ENCODE peak calls at places on chromosomes 6 and 20, in six cellular contexts. One of them, this sample, is unnamed. For H3K4me1 and H3K27me3, the result is how much of the 10 kb centered on the place peaks cover.

GRCh38 chr6:95797054-95797453 is 218.7 kb upstream of the FUT9 start:
- DNase-seq in mesenchymal stem cell: no peak
- DNase-seq in Panc1: no peak
- DNase-seq in pancreas: no peak
- DNase-seq in psoas muscle: no peak
- DNase-seq in adrenal gland: no peak
- DNase-seq in this sample: no peak

GRCh38 chr6:144469144-144469575 is 184.0 kb downstream of the UTRN start:
- DNase-seq in mesenchymal stem cell: no peak
- DNase-seq in Panc1: no peak
- DNase-seq in pancreas: no peak
- DNase-seq in psoas muscle: no peak
- DNase-seq in adrenal gland: no peak
- DNase-seq in this sample: no peak

GRCh38 chr6:108728826-108729225 is 119.4 kb upstream of the ARMC2 start:
- DNase-seq in mesenchymal stem cell: no peak
- DNase-seq in Panc1: no peak
- DNase-seq in pancreas: no peak
- DNase-seq in psoas muscle: no peak
- DNase-seq in adrenal gland: no peak
- DNase-seq in this sample: no peak

GRCh38 chr6:21327326-21328140 is 266.0 kb upstream of the SOX4 start:
- DNase-seq in mesenchymal stem cell: no peak
- DNase-seq in Panc1: no peak
- DNase-seq in pancreas: no peak
- DNase-seq in psoas muscle: no peak
- DNase-seq in adrenal gland: no peak
- DNase-seq in this sample: no peak

GRCh38 chr6:134787261-134787871 is 162.5 kb downstream of the ALDH8A1 start:
- DNase-seq in mesenchymal stem cell: peak
- DNase-seq in Panc1: peak
- DNase-seq in pancreas: no peak
- DNase-seq in psoas muscle: no peak
- DNase-seq in adrenal gland: peak
- DNase-seq in this sample: no peak

GRCh38 chr6:45543298-45544235 is 165.8 kb upstream of the SUPT3H start:
- DNase-seq in mesenchymal stem cell: peak
- DNase-seq in Panc1: peak
- DNase-seq in pancreas: no peak
- DNase-seq in psoas muscle: no peak
- DNase-seq in adrenal gland: no peak
- DNase-seq in this sample: peak

GRCh38 chr6:97468981-97469380 is 186.0 kb upstream of the MMS22L start:
- DNase-seq in mesenchymal stem cell: no peak
- DNase-seq in Panc1: no peak
- DNase-seq in pancreas: no peak
- DNase-seq in psoas muscle: no peak
- DNase-seq in adrenal gland: no peak
- DNase-seq in this sample: no peak

GRCh38 chr6:116933488-116933887 is 56.4 kb downstream of the RFX6 start:
- DNase-seq in mesenchymal stem cell: no peak
- DNase-seq in Panc1: no peak
- DNase-seq in pancreas: no peak
- DNase-seq in psoas muscle: no peak
- DNase-seq in adrenal gland: no peak
- DNase-seq in this sample: no peak

GRCh38 chr20:38723069-38723981 is 961 bp upstream of the SLC32A1 start:
- DNase-seq in mesenchymal stem cell: no peak
- DNase-seq in Panc1: no peak
- DNase-seq in pancreas: no peak
- DNase-seq in psoas muscle: no peak
- DNase-seq in adrenal gland: no peak
- DNase-seq in this sample: no peak

GRCh38 chr20:37095609-37096414 is at the start of gene RBL1:
- DNase-seq in mesenchymal stem cell: peak
- DNase-seq in Panc1: peak
- DNase-seq in pancreas: peak
- DNase-seq in psoas muscle: peak
- DNase-seq in adrenal gland: peak
- DNase-seq in this sample: peak

GRCh38 chr6:42316390-42316970 is 98.8 kb upstream of the MRPS10 start:
- DNase-seq in mesenchymal stem cell: peak
- DNase-seq in Panc1: peak
- DNase-seq in pancreas: no peak
- DNase-seq in psoas muscle: no peak
- DNase-seq in adrenal gland: peak
- DNase-seq in this sample: peak

GRCh38 chr20:48766205-48766604 is 61.6 kb downstream of the PREX1 start:
- DNase-seq in mesenchymal stem cell: no peak
- DNase-seq in Panc1: no peak
- DNase-seq in pancreas: no peak
- DNase-seq in psoas muscle: no peak
- DNase-seq in adrenal gland: no peak
- DNase-seq in this sample: no peak

GRCh38 chr6:56869346-56869745 is 85.6 kb upstream of the BEND6 start:
- DNase-seq in mesenchymal stem cell: no peak
- DNase-seq in Panc1: no peak
- DNase-seq in pancreas: no peak
- DNase-seq in psoas muscle: no peak
- DNase-seq in adrenal gland: no peak
- DNase-seq in this sample: no peak

DNA sequence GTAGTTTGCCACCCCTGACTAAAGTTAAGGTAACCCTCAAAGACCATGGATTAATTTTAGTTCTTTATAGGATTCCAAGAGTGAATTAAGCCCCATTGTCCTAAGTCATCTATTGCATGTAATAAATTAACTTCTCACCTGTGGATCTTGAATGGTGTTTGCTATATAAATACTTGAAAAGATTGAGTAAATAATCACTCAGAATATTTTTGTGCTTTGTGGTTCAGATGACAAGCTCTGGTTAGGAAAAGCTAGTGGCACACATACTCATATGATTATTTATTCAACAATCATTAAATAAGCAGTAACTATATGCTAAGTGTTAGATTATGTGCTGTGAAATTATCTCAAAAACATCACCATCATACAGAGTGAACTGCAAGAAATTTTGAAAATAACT is 203.2 kb downstream of the OGFRL1 start:
- DNase-seq in mesenchymal stem cell: no peak
- DNase-seq in Panc1: no peak
- DNase-seq in pancreas: no peak
- DNase-seq in psoas muscle: no peak
- DNase-seq in adrenal gland: no peak
- DNase-seq in this sample: no peak
- H3K4me1 ChIP-seq in mesenchymal stem cell: under half
- H3K4me1 ChIP-seq in Panc1: under half
- H3K4me1 ChIP-seq in pancreas: under half
- H3K4me1 ChIP-seq in psoas muscle: under half
- H3K4me1 ChIP-seq in adrenal gland: under half
- H3K4me1 ChIP-seq in this sample: under half

DNA sequence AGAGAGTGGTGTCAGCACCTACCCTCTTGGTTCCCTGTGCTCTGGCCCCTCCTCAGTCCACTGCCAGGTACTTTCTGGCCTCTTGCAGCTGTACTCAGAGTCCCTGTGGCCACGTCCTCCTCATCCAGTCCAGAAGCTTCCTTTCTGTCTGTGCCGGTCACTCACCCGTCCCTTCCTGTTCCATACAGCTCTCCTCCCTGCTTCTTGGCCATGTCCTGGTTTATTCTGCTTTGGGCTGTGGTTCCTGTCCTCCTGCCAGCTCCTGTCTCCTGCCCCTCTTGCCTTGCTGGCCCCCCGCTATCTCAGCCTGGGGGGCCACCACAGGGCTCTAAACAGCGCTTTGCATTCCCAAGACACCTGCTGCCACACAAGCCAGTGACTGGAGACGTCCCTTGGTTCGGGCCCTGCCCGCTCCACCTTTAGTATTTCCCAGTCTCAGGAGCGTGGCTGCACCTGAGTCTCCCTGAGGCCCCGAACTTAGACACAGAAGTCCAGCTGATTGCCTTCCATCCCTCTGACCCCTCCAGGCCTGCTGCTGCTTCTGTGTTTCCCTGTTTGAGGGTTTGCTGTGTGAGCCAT is 15.5 kb upstream of the RBM38 start:
- DNase-seq in mesenchymal stem cell: no peak
- DNase-seq in Panc1: no peak
- DNase-seq in pancreas: no peak
- DNase-seq in psoas muscle: no peak
- DNase-seq in adrenal gland: no peak
- DNase-seq in this sample: no peak
- H3K27ac ChIP-seq in mesenchymal stem cell: no peak
- H3K27ac ChIP-seq in Panc1: no peak
- H3K27ac ChIP-seq in pancreas: no peak
- H3K27ac ChIP-seq in psoas muscle: no peak
- H3K27ac ChIP-seq in adrenal gland: no peak
- H3K27ac ChIP-seq in this sample: no peak

GRCh38 chr6:13488015-13488895 is 855 bp upstream of the GFOD1 start:
- DNase-seq in mesenchymal stem cell: peak
- DNase-seq in Panc1: no peak
- DNase-seq in pancreas: peak
- DNase-seq in psoas muscle: peak
- DNase-seq in adrenal gland: peak
- DNase-seq in this sample: no peak
- H3K27me3 ChIP-seq in mesenchymal stem cell: under half
- H3K27me3 ChIP-seq in Panc1: under half
- H3K27me3 ChIP-seq in pancreas: under half
- H3K27me3 ChIP-seq in psoas muscle: under half
- H3K27me3 ChIP-seq in adrenal gland: under half
- H3K27me3 ChIP-seq in this sample: under half

DNA sequence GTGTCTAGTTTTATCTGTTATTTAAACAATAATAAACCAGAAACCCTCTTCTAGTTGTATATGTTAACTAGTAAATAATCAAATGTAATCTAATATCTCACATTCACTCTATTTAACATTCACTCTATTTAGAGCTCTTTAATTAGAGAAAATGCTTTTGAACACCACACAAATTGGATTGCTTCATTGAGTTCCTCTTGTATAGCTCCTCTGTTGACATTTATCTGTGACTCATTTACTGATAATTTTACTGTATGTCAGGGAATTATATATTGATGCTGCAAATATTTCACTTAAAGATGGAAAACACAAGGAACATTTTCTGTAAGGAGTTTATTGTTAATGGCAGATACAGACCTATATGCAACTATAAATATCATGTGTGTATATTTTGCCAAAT is 594.6 kb downstream of the COL12A1 start:
- DNase-seq in mesenchymal stem cell: peak
- DNase-seq in Panc1: no peak
- DNase-seq in pancreas: no peak
- DNase-seq in psoas muscle: no peak
- DNase-seq in adrenal gland: no peak
- DNase-seq in this sample: no peak
- H3K4me1 ChIP-seq in mesenchymal stem cell: under half
- H3K4me1 ChIP-seq in Panc1: under half
- H3K4me1 ChIP-seq in pancreas: under half
- H3K4me1 ChIP-seq in psoas muscle: under half
- H3K4me1 ChIP-seq in adrenal gland: under half
- H3K4me1 ChIP-seq in this sample: under half

GRCh38 chr6:70396796-70397729 is 16.2 kb upstream of the FAM135A start:
- DNase-seq in mesenchymal stem cell: no peak
- DNase-seq in Panc1: no peak
- DNase-seq in pancreas: peak
- DNase-seq in psoas muscle: no peak
- DNase-seq in adrenal gland: no peak
- DNase-seq in this sample: no peak

GRCh38 chr6:70395301-70395672 is 18.0 kb upstream of the FAM135A start:
- DNase-seq in mesenchymal stem cell: no peak
- DNase-seq in Panc1: no peak
- DNase-seq in pancreas: no peak
- DNase-seq in psoas muscle: no peak
- DNase-seq in adrenal gland: no peak
- DNase-seq in this sample: no peak

GRCh38 chr6:70396163-70396562 is 17.1 kb upstream of the FAM135A start:
- DNase-seq in mesenchymal stem cell: no peak
- DNase-seq in Panc1: no peak
- DNase-seq in pancreas: no peak
- DNase-seq in psoas muscle: no peak
- DNase-seq in adrenal gland: no peak
- DNase-seq in this sample: no peak

GRCh38 chr6:70394518-70395300 is 18.6 kb upstream of the FAM135A start:
- DNase-seq in mesenchymal stem cell: no peak
- DNase-seq in Panc1: no peak
- DNase-seq in pancreas: peak
- DNase-seq in psoas muscle: no peak
- DNase-seq in adrenal gland: peak
- DNase-seq in this sample: no peak

GRCh38 chr6:70398783-70399730 is 14.3 kb upstream of the FAM135A start:
- DNase-seq in mesenchymal stem cell: peak
- DNase-seq in Panc1: peak
- DNase-seq in pancreas: peak
- DNase-seq in psoas muscle: no peak
- DNase-seq in adrenal gland: no peak
- DNase-seq in this sample: peak
- H3K27ac ChIP-seq in mesenchymal stem cell: peak
- H3K27ac ChIP-seq in Panc1: peak
- H3K27ac ChIP-seq in pancreas: peak
- H3K27ac ChIP-seq in psoas muscle: no peak
- H3K27ac ChIP-seq in adrenal gland: no peak
- H3K27ac ChIP-seq in this sample: peak

DNA sequence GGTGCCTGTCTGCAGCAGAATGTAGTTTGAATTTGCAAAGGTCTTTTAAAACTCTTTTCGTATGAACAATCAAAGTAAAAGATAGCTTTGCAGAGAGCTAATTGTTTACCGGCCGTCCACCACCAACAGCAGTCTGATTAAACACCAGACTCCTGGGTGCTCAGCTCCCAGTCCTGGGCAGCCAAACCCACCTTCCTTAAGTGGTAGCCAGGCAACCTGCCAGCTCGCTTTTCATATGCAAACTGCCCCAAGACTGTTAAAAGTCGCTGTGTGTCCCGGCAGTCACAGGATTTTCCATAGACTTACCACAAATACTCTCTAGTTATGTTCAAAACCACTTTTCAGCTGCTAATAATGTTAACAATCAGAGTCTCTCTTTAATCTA is 849 bp downstream of the THBS2 start:
- DNase-seq in mesenchymal stem cell: no peak
- DNase-seq in Panc1: no peak
- DNase-seq in pancreas: no peak
- DNase-seq in psoas muscle: no peak
- DNase-seq in adrenal gland: no peak
- DNase-seq in this sample: no peak
- H3K27me3 ChIP-seq in mesenchymal stem cell: under half
- H3K27me3 ChIP-seq in Panc1: under half
- H3K27me3 ChIP-seq in pancreas: under half
- H3K27me3 ChIP-seq in psoas muscle: under half
- H3K27me3 ChIP-seq in adrenal gland: under half
- H3K27me3 ChIP-seq in this sample: under half

DNA sequence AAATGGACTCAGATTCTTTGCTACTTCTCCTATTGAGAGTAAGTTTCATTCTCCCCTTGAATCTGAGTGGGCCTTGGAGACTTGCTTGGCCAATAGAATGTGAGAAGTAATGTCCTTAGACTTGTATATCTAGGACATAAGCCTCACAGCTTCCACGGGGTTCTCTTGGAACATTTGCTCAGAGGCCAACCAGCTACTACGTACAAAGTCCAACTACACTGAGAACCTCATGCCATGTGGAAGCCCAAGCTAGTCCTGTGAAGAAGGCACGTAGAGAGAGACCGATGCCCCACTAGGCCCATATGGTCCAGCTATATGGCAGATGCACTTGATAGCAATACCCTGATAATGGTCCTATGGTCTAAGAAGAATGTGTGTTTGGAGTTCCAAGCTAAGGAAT is 22.9 kb downstream of the TMEM14A start:
- DNase-seq in mesenchymal stem cell: no peak
- DNase-seq in Panc1: no peak
- DNase-seq in pancreas: no peak
- DNase-seq in psoas muscle: no peak
- DNase-seq in adrenal gland: no peak
- DNase-seq in this sample: no peak
- H3K4me1 ChIP-seq in mesenchymal stem cell: under half
- H3K4me1 ChIP-seq in Panc1: under half
- H3K4me1 ChIP-seq in pancreas: under half
- H3K4me1 ChIP-seq in psoas muscle: under half
- H3K4me1 ChIP-seq in adrenal gland: under half
- H3K4me1 ChIP-seq in this sample: under half

GRCh38 chr6:2859325-2859700 is 17.6 kb upstream of the SERPINB1 start:
- DNase-seq in mesenchymal stem cell: no peak
- DNase-seq in Panc1: no peak
- DNase-seq in pancreas: no peak
- DNase-seq in psoas muscle: no peak
- DNase-seq in adrenal gland: no peak
- DNase-seq in this sample: no peak
- H3K27ac ChIP-seq in mesenchymal stem cell: no peak
- H3K27ac ChIP-seq in Panc1: no peak
- H3K27ac ChIP-seq in pancreas: no peak
- H3K27ac ChIP-seq in psoas muscle: no peak
- H3K27ac ChIP-seq in adrenal gland: peak
- H3K27ac ChIP-seq in this sample: no peak

This sample was measured in SJSA1.